ENCODE peak calls at places on chromosome 11, in four cellular contexts. B is mucosa of descending colon; Y is neural progenitor cell; N is CD4-positive, CD25-positive, alpha-beta regulatory T cell. P is an unnamed sample.

GRCh38 chr11:73866586-73866996 is 10.1 kb downstream of the COA4 start:
- DNase-seq in B (no peak), N (no peak), Y (no peak), P (peak)

GRCh38 chr11:62487698-62488551 is 58.7 kb downstream of the AHNAK start:
- DNase-seq in B (no peak), Y (no peak), N (no peak), P (no peak)

GRCh38 chr11:8541448-8541847 is 52.6 kb downstream of the STK33 start:
- DNase-seq in B (no peak), N (no peak), Y (no peak), P (no peak)

GRCh38 chr11:61011950-61012830 is 40.7 kb downstream of the CD6 start:
- DNase-seq in B (no peak), N (no peak), Y (peak), P (no peak)

GRCh38 chr11:134124660-134125451 is 56.0 kb downstream of the JAM3 start:
- DNase-seq in Y (peak), B (peak), N (no peak), P (peak)

GRCh38 chr11:3153291-3153861 is 11.7 kb downstream of the OSBPL5 start:
- DNase-seq in N (no peak), Y (no peak), B (peak), P (peak)

GRCh38 chr11:57597461-57597892 is at the start of gene SERPING1:
- DNase-seq in N (no peak), B (peak), Y (no peak), P (peak)

GRCh38 chr11:67504023-67504949 is 877 bp downstream of the PITPNM1 start:
- DNase-seq in Y (peak), N (peak), B (peak), P (no peak)

GRCh38 chr11:14499178-14499559 is 442 bp downstream of the COPB1 start:
- DNase-seq in N (no peak), B (peak), Y (peak), P (no peak)

GRCh38 chr11:43532046-43532445 is 148.5 kb upstream of the HSD17B12 start:
- DNase-seq in N (no peak), Y (no peak), B (no peak), P (no peak)

GRCh38 chr11:95780544-95780943 is 9.0 kb downstream of the FAM76B start:
- DNase-seq in B (no peak), Y (no peak), N (no peak), P (no peak)

GRCh38 chr11:67489203-67489859 is 6.5 kb downstream of the AIP start:
- DNase-seq in N (no peak), B (peak), Y (no peak), P (no peak)

GRCh38 chr11:74248469-74248868 is 63.0 kb downstream of the P4HA3 start:
- DNase-seq in N (no peak), Y (no peak), B (no peak), P (no peak)

GRCh38 chr11:363948-364761 is 5.1 kb upstream of the B4GALNT4 start:
- DNase-seq in Y (no peak), B (peak), N (peak), P (peak)
- H3K4me3 ChIP-seq in Y (no peak), B (no peak), N (no peak), P (no peak)

GRCh38 chr11:86696451-86696850 is 24.0 kb upstream of the ME3 start:
- DNase-seq in Y (no peak), B (no peak), N (no peak), P (no peak)

GRCh38 chr11:86693501-86693900 is 21.1 kb upstream of the ME3 start:
- DNase-seq in Y (no peak), N (no peak), B (no peak), P (no peak)

GRCh38 chr11:86698634-86699033 is 26.2 kb upstream of the ME3 start:
- DNase-seq in Y (peak), N (no peak), B (no peak), P (no peak)

GRCh38 chr11:86695391-86695790 is 23.0 kb upstream of the ME3 start:
- DNase-seq in Y (no peak), B (no peak), N (no peak), P (no peak)

DNA sequence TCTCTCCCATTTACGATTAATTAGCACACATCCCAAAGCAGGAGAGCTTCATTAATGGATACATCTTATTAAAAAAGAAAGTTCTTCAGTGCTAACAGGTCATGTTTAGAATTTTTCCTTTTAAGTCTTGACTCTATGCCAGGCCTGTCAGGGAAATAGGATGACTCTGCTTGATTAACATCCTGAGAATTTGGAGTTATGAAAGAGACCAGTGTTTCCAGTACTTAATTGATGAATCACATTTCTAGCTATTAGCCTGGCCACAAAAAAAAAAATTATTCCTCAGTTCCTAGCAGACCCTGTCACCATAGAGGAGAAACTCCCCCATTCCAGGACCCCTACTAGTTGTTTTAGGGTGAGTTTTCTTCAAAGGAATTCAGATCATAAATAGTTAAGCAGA is 23.6 kb upstream of the ME3 start:
- DNase-seq in Y (no peak), B (no peak), N (no peak), P (peak)
- H3K4me3 ChIP-seq in Y (no peak), B (no peak), N (no peak), P (no peak)

GRCh38 chr11:128715691-128716153 is 21.9 kb downstream of the FLI1 start:
- DNase-seq in Y (peak), B (no peak), N (no peak), P (peak)
- H3K4me3 ChIP-seq in Y (no peak), B (no peak), N (peak), P (no peak)

GRCh38 chr11:29119691-29120328 is 897.0 kb downstream of the KCNA4 start:
- DNase-seq in Y (no peak), N (no peak), B (peak), P (peak)

GRCh38 chr11:29125621-29126020 is 891.2 kb downstream of the KCNA4 start:
- DNase-seq in N (no peak), B (no peak), Y (no peak), P (no peak)

GRCh38 chr11:29124436-29124835 is 892.4 kb downstream of the KCNA4 start:
- DNase-seq in Y (peak), N (no peak), B (no peak), P (no peak)

GRCh38 chr11:29119116-29119515 is 897.7 kb downstream of the KCNA4 start:
- DNase-seq in N (no peak), B (peak), Y (no peak), P (peak)

DNA sequence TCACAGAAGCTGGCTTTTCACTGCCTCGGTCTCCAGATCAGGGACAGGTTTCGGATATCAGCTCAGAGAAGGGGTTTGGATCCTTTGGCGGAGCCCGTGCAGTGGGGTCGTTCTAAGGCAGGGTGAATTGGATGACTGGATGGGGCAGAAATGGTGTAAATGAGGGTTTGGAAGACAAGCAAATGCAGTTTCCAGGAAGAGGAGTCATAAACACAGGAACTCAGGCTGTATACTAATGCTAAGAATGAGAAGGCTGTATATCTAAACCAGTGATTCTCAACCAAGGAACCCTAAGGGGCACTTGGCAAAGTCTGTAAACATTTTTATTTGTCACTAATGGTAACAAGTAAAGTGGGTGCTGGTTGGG is 896.5 kb downstream of the KCNA4 start:
- DNase-seq in N (no peak), B (peak), Y (no peak), P (no peak)
- H3K4me3 ChIP-seq in N (no peak), B (no peak), Y (no peak), P (no peak)

GRCh38 chr11:82902086-82902485 is 550 bp downstream of the DDIAS start:
- DNase-seq in N (no peak), Y (no peak), B (no peak), P (no peak)
- H3K4me3 ChIP-seq in N (peak), Y (peak), B (no peak), P (peak)